ENCODE peak calls at places on chromosomes 2 and 18, in nine cellular contexts. One of them, this sample, is unnamed.

GRCh38 chr2:34549710-34550345 is 950.7 kb upstream of the FAM98A start:
- DNase-seq in right atrium auricular region: no peak
- DNase-seq in mucosa of gallbladder: no peak
- DNase-seq in germinal center: no peak
- DNase-seq in amygdala: no peak
- DNase-seq in skeletal muscle cell: no peak
- DNase-seq in fibroblast of the conjunctiva: no peak
- DNase-seq in HEK293T: no peak
- DNase-seq in NCI-H748 treated with DMSO at 0.1 percent for 48 hours: no peak
- DNase-seq in this sample: no peak

GRCh38 chr2:18171191-18172139 is 293.0 kb downstream of the KCNS3 start:
- DNase-seq in right atrium auricular region: no peak
- DNase-seq in mucosa of gallbladder: no peak
- DNase-seq in germinal center: no peak
- DNase-seq in amygdala: no peak
- DNase-seq in skeletal muscle cell: no peak
- DNase-seq in fibroblast of the conjunctiva: peak
- DNase-seq in HEK293T: no peak
- DNase-seq in NCI-H748 treated with DMSO at 0.1 percent for 48 hours: no peak
- DNase-seq in this sample: no peak

GRCh38 chr2:122736279-122736678 is 980.8 kb downstream of the TSN start:
- DNase-seq in right atrium auricular region: no peak
- DNase-seq in mucosa of gallbladder: no peak
- DNase-seq in germinal center: no peak
- DNase-seq in amygdala: no peak
- DNase-seq in skeletal muscle cell: peak
- DNase-seq in fibroblast of the conjunctiva: no peak
- DNase-seq in HEK293T: no peak
- DNase-seq in NCI-H748 treated with DMSO at 0.1 percent for 48 hours: no peak
- DNase-seq in this sample: no peak

GRCh38 chr2:34102359-34102758 is 503.3 kb upstream of the FAM98A start:
- DNase-seq in right atrium auricular region: no peak
- DNase-seq in mucosa of gallbladder: no peak
- DNase-seq in germinal center: no peak
- DNase-seq in amygdala: no peak
- DNase-seq in skeletal muscle cell: peak
- DNase-seq in fibroblast of the conjunctiva: no peak
- DNase-seq in HEK293T: no peak
- DNase-seq in NCI-H748 treated with DMSO at 0.1 percent for 48 hours: no peak
- DNase-seq in this sample: no peak

GRCh38 chr2:16270441-16270840 is 330.1 kb downstream of the MYCN start:
- DNase-seq in right atrium auricular region: no peak
- DNase-seq in mucosa of gallbladder: no peak
- DNase-seq in germinal center: no peak
- DNase-seq in amygdala: no peak
- DNase-seq in skeletal muscle cell: no peak
- DNase-seq in fibroblast of the conjunctiva: no peak
- DNase-seq in HEK293T: no peak
- DNase-seq in NCI-H748 treated with DMSO at 0.1 percent for 48 hours: no peak
- DNase-seq in this sample: no peak

GRCh38 chr2:168278424-168278888 is 31.1 kb upstream of the STK39 start:
- DNase-seq in right atrium auricular region: no peak
- DNase-seq in mucosa of gallbladder: no peak
- DNase-seq in germinal center: no peak
- DNase-seq in amygdala: no peak
- DNase-seq in skeletal muscle cell: peak
- DNase-seq in fibroblast of the conjunctiva: peak
- DNase-seq in HEK293T: no peak
- DNase-seq in NCI-H748 treated with DMSO at 0.1 percent for 48 hours: peak
- DNase-seq in this sample: no peak

GRCh38 chr2:1173528-1173927 is 222.9 kb downstream of the SNTG2 start:
- DNase-seq in right atrium auricular region: no peak
- DNase-seq in mucosa of gallbladder: no peak
- DNase-seq in germinal center: no peak
- DNase-seq in amygdala: no peak
- DNase-seq in skeletal muscle cell: no peak
- DNase-seq in fibroblast of the conjunctiva: no peak
- DNase-seq in HEK293T: no peak
- DNase-seq in NCI-H748 treated with DMSO at 0.1 percent for 48 hours: no peak
- DNase-seq in this sample: no peak

GRCh38 chr18:80200171-80200931 is 47.0 kb downstream of the PARD6G start:
- DNase-seq in right atrium auricular region: peak
- DNase-seq in mucosa of gallbladder: no peak
- DNase-seq in germinal center: no peak
- DNase-seq in amygdala: peak
- DNase-seq in skeletal muscle cell: no peak
- DNase-seq in fibroblast of the conjunctiva: no peak
- DNase-seq in HEK293T: peak
- DNase-seq in NCI-H748 treated with DMSO at 0.1 percent for 48 hours: no peak
- DNase-seq in this sample: no peak

GRCh38 chr2:99656938-99657337 is 167.1 kb upstream of the REV1 start:
- DNase-seq in right atrium auricular region: no peak
- DNase-seq in mucosa of gallbladder: no peak
- DNase-seq in germinal center: no peak
- DNase-seq in amygdala: no peak
- DNase-seq in skeletal muscle cell: no peak
- DNase-seq in fibroblast of the conjunctiva: no peak
- DNase-seq in HEK293T: no peak
- DNase-seq in NCI-H748 treated with DMSO at 0.1 percent for 48 hours: no peak
- DNase-seq in this sample: no peak

GRCh38 chr18:6449213-6449612 is 34.5 kb upstream of the L3MBTL4 start:
- DNase-seq in right atrium auricular region: no peak
- DNase-seq in mucosa of gallbladder: no peak
- DNase-seq in germinal center: no peak
- DNase-seq in amygdala: no peak
- DNase-seq in skeletal muscle cell: no peak
- DNase-seq in fibroblast of the conjunctiva: no peak
- DNase-seq in HEK293T: no peak
- DNase-seq in NCI-H748 treated with DMSO at 0.1 percent for 48 hours: no peak
- DNase-seq in this sample: no peak